ENCODE peak calls at places on chromosomes 6 and 20, in ten cellular contexts. T is upper lobe of left lung; Q is heart left ventricle; X is A549; E is activated CD8-positive, alpha-beta T cell treated with anti-CD3 and anti-CD28 coated beads for 36 hours; S is CD8-positive, alpha-beta T cell; Y is right lobe of liver; I is DND-41; B is heart right ventricle; W is Panc1. H is an unnamed sample.

GRCh38 chr6:149211046-149211571 is 106.4 kb upstream of the TAB2 start:
- ATAC-seq in W (no peak), B (no peak), E (peak), Q (no peak), Y (peak), S (peak), I (no peak), T (peak), X (no peak), H (no peak)

GRCh38 chr20:38604873-38605303 is 3.3 kb downstream of the ARHGAP40 start:
- ATAC-seq in E (no peak), S (no peak), X (peak), B (no peak), Q (no peak), T (no peak), Y (no peak), W (no peak), I (no peak), H (no peak)

GRCh38 chr20:40493071-40493470 is 196.0 kb downstream of the MAFB start:
- ATAC-seq in W (no peak), I (no peak), B (no peak), Q (no peak), X (no peak), T (no peak), E (no peak), Y (peak), S (no peak), H (no peak)

GRCh38 chr6:24924956-24925355 is 10.8 kb downstream of the RIPOR2 start:
- ATAC-seq in Y (no peak), T (no peak), S (peak), W (no peak), B (no peak), E (peak), Q (no peak), I (no peak), X (no peak), H (no peak)

GRCh38 chr20:31560900-31561598 is 44.0 kb upstream of the ID1 start:
- ATAC-seq in B (no peak), S (no peak), X (peak), I (no peak), T (peak), Q (no peak), E (no peak), Y (no peak), W (peak), H (peak)

GRCh38 chr6:160733045-160733646 is 31.1 kb downstream of the PLG start:
- ATAC-seq in B (peak), I (peak), S (no peak), W (peak), Y (peak), E (peak), X (peak), Q (peak), T (peak), H (peak)

GRCh38 chr20:16819483-16819882 is 71.3 kb downstream of the OTOR start:
- ATAC-seq in E (no peak), Y (no peak), S (no peak), B (no peak), X (no peak), T (no peak), W (no peak), I (no peak), Q (no peak), H (no peak)

GRCh38 chr6:148457137-148457842 is 114.7 kb downstream of the SASH1 start:
- ATAC-seq in E (peak), W (no peak), B (no peak), Q (no peak), X (no peak), I (no peak), Y (no peak), T (no peak), S (no peak), H (no peak)

GRCh38 chr6:166554316-166554715 is 32.2 kb downstream of the RAMACL start:
- ATAC-seq in E (no peak), S (no peak), I (no peak), Y (no peak), X (no peak), W (no peak), B (peak), T (no peak), Q (peak), H (no peak)

GRCh38 chr6:20630617-20631448 is 96.6 kb downstream of the CDKAL1 start:
- ATAC-seq in S (no peak), W (no peak), T (no peak), Y (peak), Q (no peak), I (no peak), E (peak), X (no peak), B (no peak), H (no peak)

GRCh38 chr6:138891255-138891986 is 95.5 kb downstream of the ECT2L start:
- ATAC-seq in Q (no peak), B (no peak), W (no peak), E (no peak), Y (no peak), X (no peak), I (no peak), T (no peak), S (no peak), H (no peak)

GRCh38 chr6:15384901-15385300 is 139.0 kb downstream of the JARID2 start:
- ATAC-seq in B (no peak), S (peak), Q (no peak), X (no peak), Y (no peak), W (no peak), T (no peak), E (no peak), I (no peak), H (no peak)

GRCh38 chr6:126661646-126662045 is 321.7 kb downstream of the CENPW start:
- ATAC-seq in I (no peak), W (no peak), X (no peak), S (no peak), E (no peak), Q (no peak), B (no peak), T (no peak), Y (no peak), H (no peak)

GRCh38 chr6:154350293-154350692 is 6.3 kb downstream of the IPCEF1 start:
- ATAC-seq in W (no peak), E (no peak), X (no peak), I (no peak), B (no peak), T (no peak), Y (no peak), S (no peak), Q (no peak), H (no peak)

GRCh38 chr20:44850883-44851282 is 34.6 kb upstream of the YWHAB start:
- ATAC-seq in Y (no peak), Q (no peak), T (no peak), S (no peak), B (no peak), E (no peak), X (no peak), I (no peak), W (no peak), H (no peak)

GRCh38 chr6:22219916-22220315 is 76.9 kb downstream of the PRL start:
- ATAC-seq in X (no peak), B (no peak), Y (no peak), S (no peak), E (no peak), Q (no peak), T (no peak), I (no peak), W (no peak), H (no peak)

GRCh38 chr6:163392533-163392932 is 22.0 kb upstream of the QKI start:
- ATAC-seq in I (no peak), B (peak), Y (peak), T (peak), E (no peak), S (no peak), X (peak), Q (peak), W (peak), H (peak)

GRCh38 chr6:131651782-131652181 is 14.7 kb downstream of the ENPP3 start:
- ATAC-seq in S (no peak), Y (peak), Q (no peak), E (no peak), W (no peak), T (no peak), B (no peak), X (no peak), I (no peak), H (no peak)

GRCh38 chr6:33905081-33905609 is 101.3 kb upstream of the MLN start:
- ATAC-seq in S (peak), Y (no peak), Q (no peak), B (no peak), T (no peak), E (peak), I (peak), X (no peak), W (no peak), H (no peak)

GRCh38 chr6:25485820-25486559 is 166.0 kb upstream of the SCGN start:
- ATAC-seq in Y (no peak), I (no peak), T (peak), Q (no peak), X (no peak), E (no peak), W (no peak), B (peak), S (no peak), H (no peak)

GRCh38 chr6:137489410-137490371 is 4.5 kb downstream of the OLIG3 start:
- ATAC-seq in B (no peak), E (no peak), I (no peak), T (no peak), X (no peak), W (no peak), Q (no peak), Y (no peak), S (no peak), H (no peak)

GRCh38 chr20:42219005-42219404 is 600.8 kb upstream of the CHD6 start:
- ATAC-seq in S (no peak), Q (no peak), W (no peak), Y (no peak), B (no peak), E (no peak), X (no peak), T (no peak), I (no peak), H (no peak)

GRCh38 chr20:57190536-57191265 is 75.7 kb downstream of the BMP7 start:
- ATAC-seq in S (no peak), X (peak), Q (no peak), I (no peak), E (no peak), B (no peak), T (no peak), W (peak), Y (no peak), H (no peak)

GRCh38 chr6:16154904-16155303 is 26.0 kb downstream of the MYLIP start:
- ATAC-seq in W (no peak), I (no peak), S (no peak), Y (no peak), T (peak), E (no peak), Q (peak), B (peak), X (no peak), H (peak)

GRCh38 chr6:107418118-107418517 is 41.2 kb downstream of the PDSS2 start:
- ATAC-seq in I (peak), W (peak), Q (no peak), Y (no peak), B (no peak), S (no peak), T (no peak), E (no peak), X (peak), H (no peak)

GRCh38 chr6:9646346-9647042 is 768.4 kb downstream of the TFAP2A start:
- ATAC-seq in T (peak), X (no peak), Q (peak), E (no peak), Y (peak), B (peak), I (no peak), W (no peak), S (no peak), H (peak)

GRCh38 chr20:51318058-51318960 is 224.2 kb downstream of the NFATC2 start:
- ATAC-seq in B (no peak), X (peak), T (peak), S (peak), Y (peak), I (no peak), Q (no peak), W (peak), E (peak), H (no peak)

GRCh38 chr6:133587396-133587795 is 301.5 kb upstream of the TCF21 start:
- ATAC-seq in B (no peak), S (no peak), T (no peak), Y (no peak), W (no peak), Q (no peak), X (no peak), E (no peak), I (no peak), H (no peak)

GRCh38 chr6:118401325-118401998 is 146.6 kb upstream of the PLN start:
- ATAC-seq in Y (no peak), X (no peak), T (no peak), B (no peak), W (no peak), Q (no peak), I (no peak), S (no peak), E (no peak), H (no peak)

GRCh38 chr6:110020888-110021287 is 42.8 kb downstream of the GPR6 start:
- ATAC-seq in E (peak), Y (no peak), S (peak), W (no peak), Q (no peak), T (no peak), X (no peak), I (peak), B (no peak), H (no peak)

GRCh38 chr6:27777614-27778355 is 134.4 kb downstream of the OR2B2 start:
- ATAC-seq in X (peak), Y (no peak), S (no peak), W (peak), Q (no peak), E (no peak), B (no peak), T (no peak), I (no peak), H (no peak)

GRCh38 chr6:15331143-15331542 is 85.3 kb downstream of the JARID2 start:
- ATAC-seq in T (no peak), X (no peak), I (no peak), E (peak), Q (no peak), S (no peak), W (no peak), Y (peak), B (no peak), H (no peak)

GRCh38 chr20:884983-885952 is 30.9 kb downstream of the ANGPT4 start:
- ATAC-seq in Q (peak), X (no peak), I (no peak), T (peak), B (peak), W (no peak), E (peak), S (no peak), Y (peak), H (no peak)

GRCh38 chr6:134918418-134918961 is 31.4 kb downstream of the ALDH8A1 start:
- ATAC-seq in X (peak), W (no peak), T (no peak), Q (no peak), Y (no peak), S (no peak), I (no peak), E (no peak), B (no peak), H (no peak)

GRCh38 chr20:353166-353565 is 6.3 kb downstream of the NRSN2 start:
- ATAC-seq in Y (no peak), T (no peak), I (no peak), W (no peak), X (peak), S (no peak), E (no peak), Q (no peak), B (no peak), H (no peak)

GRCh38 chr6:40585218-40585617 is 1.9 kb downstream of the LRFN2 start:
- ATAC-seq in E (no peak), T (no peak), X (no peak), W (no peak), I (no peak), S (no peak), Y (no peak), Q (no peak), B (no peak), H (no peak)

GRCh38 chr6:40583694-40584093 is 3.5 kb downstream of the LRFN2 start:
- ATAC-seq in W (no peak), Q (no peak), T (no peak), E (no peak), S (no peak), B (no peak), Y (no peak), I (peak), X (no peak), H (no peak)

GRCh38 chr6:40585661-40586269 is 1.4 kb downstream of the LRFN2 start:
- ATAC-seq in B (no peak), T (no peak), W (no peak), S (no peak), I (no peak), Y (no peak), X (no peak), E (no peak), Q (no peak), H (no peak)

GRCh38 chr6:40584741-40585140 is 2.4 kb downstream of the LRFN2 start:
- ATAC-seq in Y (no peak), S (no peak), E (no peak), W (no peak), X (no peak), I (no peak), T (no peak), Q (no peak), B (no peak), H (no peak)

DNA sequence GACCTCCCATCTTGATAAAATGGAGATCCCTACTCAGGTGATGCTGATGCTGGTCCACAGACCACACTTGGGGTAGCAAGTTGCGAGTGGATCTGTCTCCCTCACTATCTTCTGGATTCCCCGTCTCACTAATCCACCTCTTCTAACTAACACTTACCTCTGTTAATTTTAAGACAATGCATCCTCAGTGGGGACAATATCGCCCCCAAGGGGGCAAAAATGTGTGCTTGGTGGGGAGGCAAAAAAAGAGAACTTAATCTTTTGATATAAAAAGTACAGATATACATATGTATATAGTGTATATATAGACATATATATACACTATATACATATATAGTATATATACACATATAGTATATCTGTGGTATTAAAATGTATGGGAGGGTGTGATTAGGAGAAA is 4.3 kb downstream of the LRFN2 start:
- ATAC-seq in Q (no peak), E (no peak), T (no peak), B (no peak), S (no peak), Y (no peak), W (no peak), X (no peak), I (no peak), H (no peak)
- TF ChIP-seq CTCF in Q (no peak), E (peak), T (no peak), B (peak), S (no peak), Y (peak), W (no peak), X (no peak), I (peak), H (no peak)

GRCh38 chr6:44128020-44128917 is 915 bp downstream of the TMEM63B start:
- ATAC-seq in X (peak), T (peak), Y (peak), I (no peak), Q (no peak), B (peak), S (no peak), E (no peak), W (peak), H (peak)
- TF ChIP-seq CTCF in X (no peak), T (peak), Y (no peak), I (no peak), Q (peak), B (peak), S (no peak), E (no peak), W (no peak), H (no peak)

GRCh38 chr6:53547815-53548496 is 3.1 kb upstream of the GCLC start:
- ATAC-seq in Q (peak), E (peak), X (peak), I (peak), W (peak), S (peak), T (peak), Y (peak), B (peak), H (peak)
- TF ChIP-seq CTCF in Q (no peak), E (no peak), X (no peak), I (peak), W (no peak), S (no peak), T (no peak), Y (no peak), B (peak), H (no peak)

GRCh38 chr6:1834641-1835516 is 225.2 kb downstream of the FOXC1 start:
- ATAC-seq in B (no peak), T (no peak), W (no peak), E (no peak), X (no peak), Q (no peak), I (no peak), S (no peak), Y (no peak), H (no peak)

GRCh38 chr6:1832358-1832757 is 222.6 kb downstream of the FOXC1 start:
- ATAC-seq in S (no peak), I (no peak), T (no peak), Y (peak), B (no peak), X (no peak), W (no peak), Q (no peak), E (no peak), H (no peak)

GRCh38 chr6:1831030-1831429 is 221.3 kb downstream of the FOXC1 start:
- ATAC-seq in S (no peak), W (no peak), Y (no peak), Q (no peak), B (no peak), X (no peak), I (no peak), E (no peak), T (no peak), H (no peak)

GRCh38 chr6:1834231-1834630 is 224.5 kb downstream of the FOXC1 start:
- ATAC-seq in W (no peak), E (no peak), Y (no peak), I (no peak), Q (no peak), X (no peak), T (no peak), S (no peak), B (no peak), H (no peak)

GRCh38 chr6:1832844-1833787 is 223.4 kb downstream of the FOXC1 start:
- ATAC-seq in S (no peak), W (no peak), I (no peak), X (no peak), Y (peak), Q (peak), E (no peak), B (peak), T (peak), H (peak)
- TF ChIP-seq CTCF in S (no peak), W (no peak), I (no peak), X (no peak), Y (no peak), Q (no peak), E (no peak), B (no peak), T (no peak), H (no peak)

DNA sequence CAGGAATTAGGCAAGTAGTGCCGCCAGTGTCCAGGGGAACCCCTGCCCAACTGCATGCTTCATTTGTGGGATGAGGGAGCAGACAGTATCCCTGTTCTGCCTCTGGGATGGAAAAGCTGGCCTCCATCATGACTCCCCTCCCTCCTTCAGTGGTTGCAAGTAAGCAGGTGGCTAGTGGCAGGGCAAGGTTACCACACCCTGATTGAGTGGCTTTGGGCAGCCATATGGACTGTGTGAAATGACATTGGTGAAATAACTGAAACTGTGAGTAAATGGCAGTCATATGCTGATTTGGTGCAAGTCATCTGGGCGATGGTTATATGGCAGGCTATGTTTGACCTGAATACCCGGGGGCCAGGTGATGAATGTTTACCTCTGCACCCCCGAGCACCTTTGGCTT is 33.0 kb downstream of the HDDC2 start:
- ATAC-seq in B (no peak), X (no peak), I (no peak), Q (no peak), W (no peak), Y (no peak), S (no peak), T (no peak), E (no peak), H (no peak)
- TF ChIP-seq CTCF in B (no peak), X (no peak), I (no peak), Q (no peak), W (no peak), Y (no peak), S (no peak), T (no peak), E (no peak), H (no peak)

GRCh38 chr20:5989539-5989938 is 39.1 kb downstream of the MCM8 start:
- ATAC-seq in T (no peak), W (no peak), S (no peak), I (peak), Q (no peak), E (no peak), Y (no peak), X (peak), B (no peak), H (no peak)
- TF ChIP-seq CTCF in T (no peak), W (peak), S (no peak), I (no peak), Q (no peak), E (no peak), Y (no peak), X (peak), B (no peak), H (no peak)

GRCh38 chr20:2671977-2672376 is 8.0 kb upstream of the IDH3B start:
- ATAC-seq in T (no peak), W (no peak), X (peak), Q (no peak), I (peak), E (peak), S (no peak), B (no peak), Y (no peak), H (no peak)
- TF ChIP-seq CTCF in T (no peak), W (no peak), X (peak), Q (no peak), I (peak), E (no peak), S (no peak), B (no peak), Y (no peak), H (no peak)